ENCODE peak calls at places on chromosomes 3 and 15, in four cellular contexts. R is neural progenitor cell, C is psoas muscle, A is heart left ventricle. Q is an unnamed sample.

GRCh38 chr3:120013481-120013880 is 80.8 kb downstream of the GSK3B start:
- DNase-seq in R (no peak), C (no peak), A (no peak), Q (no peak)

GRCh38 chr3:71102111-71103039 is 481.2 kb downstream of the FOXP1 start:
- DNase-seq in R (no peak), C (no peak), A (no peak), Q (no peak)

GRCh38 chr3:39166134-39166710 is 12.8 kb upstream of the CSRNP1 start:
- DNase-seq in R (no peak), C (no peak), A (no peak), Q (no peak)

GRCh38 chr15:98866503-98866902 is 141.1 kb downstream of the PGPEP1L start:
- DNase-seq in R (no peak), C (no peak), A (no peak), Q (no peak)

GRCh38 chr15:88401269-88401971 is 65.8 kb downstream of the MRPL46 start:
- DNase-seq in R (no peak), C (no peak), A (no peak), Q (no peak)

GRCh38 chr3:23480324-23480704 is 277.2 kb downstream of the UBE2E2 start:
- DNase-seq in R (no peak), C (no peak), A (no peak), Q (no peak)

GRCh38 chr15:69757186-69757585 is 304.6 kb downstream of the RPLP1 start:
- DNase-seq in R (no peak), C (no peak), A (no peak), Q (no peak)

GRCh38 chr15:79967331-79968182 is 3.4 kb downstream of the BCL2A1 start:
- DNase-seq in R (no peak), C (no peak), A (no peak), Q (no peak)

GRCh38 chr15:42494998-42495360 is 455 bp upstream of the SNAP23 start:
- DNase-seq in R (peak; percentile 11), C (no peak), A (peak; percentile 81), Q (no peak)

GRCh38 chr15:39583586-39584265 is 2.8 kb downstream of the THBS1 start:
- DNase-seq in R (peak; percentile 57), C (no peak), A (no peak), Q (peak; percentile 49)

GRCh38 chr3:61008168-61008737 is 243.0 kb downstream of the FHIT start:
- DNase-seq in R (no peak), C (no peak), A (no peak), Q (no peak)

GRCh38 chr3:23874359-23875120 is 42.2 kb downstream of the NKIRAS1 start:
- DNase-seq in R (no peak), C (no peak), A (no peak), Q (no peak)

GRCh38 chr3:177824190-177824786 is 627.0 kb upstream of the TBL1XR1 start:
- DNase-seq in R (peak; percentile 44), C (peak; percentile 70), A (peak; percentile 39), Q (no peak)

GRCh38 chr3:50552598-50552997 is 14.9 kb downstream of the C3orf18 start:
- DNase-seq in R (no peak), C (no peak), A (no peak), Q (no peak)

GRCh38 chr3:122609798-122610559 is 32.5 kb downstream of the PARP15 start:
- DNase-seq in R (no peak), C (no peak), A (no peak), Q (peak; percentile 82)

GRCh38 chr3:127153506-127153815 is 39.5 kb upstream of the PRR23E start:
- DNase-seq in R (no peak), C (no peak), A (no peak), Q (no peak)

GRCh38 chr3:129445472-129445871 is 5.4 kb downstream of the IFT122 start:
- DNase-seq in R (no peak), C (no peak), A (no peak), Q (no peak)

GRCh38 chr15:47788685-47789084 is 71.4 kb downstream of the SEMA6D start:
- DNase-seq in R (no peak), C (no peak), A (no peak), Q (no peak)

GRCh38 chr3:151630938-151631417 is 102.7 kb upstream of the AADACL2 start:
- DNase-seq in R (no peak), C (no peak), A (no peak), Q (no peak)

GRCh38 chr3:195906865-195907729 is 1.3 kb downstream of the TNK2 start:
- DNase-seq in R (no peak), C (peak; percentile 60), A (no peak), Q (peak; percentile 70)

GRCh38 chr15:66921319-66921718 is 144.1 kb upstream of the SMAD3 start:
- DNase-seq in R (no peak), C (no peak), A (no peak), Q (no peak)

GRCh38 chr3:147419731-147420360 is 10.7 kb downstream of the ZIC1 start:
- DNase-seq in R (peak; percentile 17), C (no peak), A (no peak), Q (no peak)

GRCh38 chr15:40255033-40255432 is 16.2 kb downstream of the PAK6 start:
- DNase-seq in R (no peak), C (no peak), A (no peak), Q (no peak)

GRCh38 chr15:48963524-48964113 is at the start of gene SHC4:
- DNase-seq in R (peak; percentile 85), C (peak; percentile 63), A (peak; percentile 66), Q (peak; percentile 73)

GRCh38 chr3:181629701-181630100 is 82.0 kb upstream of the SOX2 start:
- DNase-seq in R (no peak), C (no peak), A (no peak), Q (no peak)

GRCh38 chr3:129375099-129375498 is 53.3 kb downstream of the EFCAB12 start:
- DNase-seq in R (no peak), C (no peak), A (no peak), Q (no peak)

GRCh38 chr15:89631902-89632264 is 23.4 kb downstream of the KIF7 start:
- DNase-seq in R (no peak), C (no peak), A (no peak), Q (peak; percentile 21)

GRCh38 chr3:148582126-148582525 is 115.6 kb upstream of the AGTR1 start:
- DNase-seq in R (no peak), C (no peak), A (no peak), Q (no peak)

GRCh38 chr3:188316723-188317070 is 162.7 kb downstream of the LPP start:
- DNase-seq in R (no peak), C (no peak), A (no peak), Q (no peak)

GRCh38 chr3:55369491-55369890 is 117.6 kb downstream of the WNT5A start:
- DNase-seq in R (no peak), C (no peak), A (no peak), Q (no peak)

GRCh38 chr3:64039972-64040733 is 16.9 kb upstream of the PSMD6 start:
- DNase-seq in R (no peak), C (no peak), A (no peak), Q (no peak)

GRCh38 chr15:68100194-68100593 is 46.1 kb downstream of the PIAS1 start:
- DNase-seq in R (no peak), C (no peak), A (no peak), Q (no peak)

GRCh38 chr3:33581666-33582065 is 136.4 kb downstream of the CLASP2 start:
- DNase-seq in R (no peak), C (no peak), A (no peak), Q (no peak)

GRCh38 chr3:12598890-12599289 is 42.0 kb downstream of the MKRN2 start:
- DNase-seq in R (no peak), C (no peak), A (no peak), Q (no peak)

GRCh38 chr3:12603969-12604368 is 47.1 kb downstream of the MKRN2 start:
- DNase-seq in R (no peak), C (no peak), A (no peak), Q (no peak)

DNA sequence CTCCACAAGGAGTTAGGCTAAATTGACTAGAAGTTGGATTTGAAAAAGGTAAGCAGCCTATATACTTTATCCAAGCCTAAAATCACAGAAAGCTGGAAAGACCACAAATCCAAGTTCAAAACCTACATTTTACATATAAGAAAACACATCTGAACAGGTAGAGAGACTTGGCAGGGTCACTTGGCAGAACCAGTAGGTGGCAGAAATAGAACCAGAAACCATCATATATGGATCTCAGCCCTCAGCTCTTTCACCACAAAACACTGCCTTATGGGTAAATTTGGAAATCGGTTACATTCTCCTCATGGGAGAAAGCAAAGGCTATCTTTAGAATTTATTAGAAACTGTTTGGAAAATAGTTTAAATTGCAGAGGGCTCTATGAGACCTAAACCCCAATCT is 44.2 kb downstream of the MKRN2 start:
- DNase-seq in R (no peak), C (no peak), A (no peak), Q (no peak)
- TF ChIP-seq CTCF in R (no peak), C (peak; percentile 10), A (peak; percentile 41), Q (peak; percentile 6)

DNA sequence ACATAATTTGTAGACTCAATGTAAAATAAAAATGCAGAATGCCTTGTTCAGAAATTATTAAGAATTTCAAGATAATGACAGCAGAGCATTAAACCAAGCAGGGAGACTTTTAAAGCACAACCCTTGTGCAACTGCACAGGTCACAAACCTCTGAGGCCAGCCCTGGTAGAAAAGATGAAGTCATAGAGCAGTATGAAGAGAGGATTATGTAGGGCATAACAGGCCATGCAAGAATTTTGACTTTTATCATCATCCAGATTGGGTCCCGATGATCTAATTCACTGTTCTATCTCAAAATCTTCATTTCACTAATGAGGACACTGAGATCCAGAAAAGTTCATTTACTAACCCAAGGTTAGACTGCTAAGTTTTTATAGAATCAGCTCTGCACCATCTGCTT is 388.5 kb downstream of the NAALADL2 start:
- DNase-seq in R (no peak), C (no peak), A (no peak), Q (no peak)
- TF ChIP-seq CTCF in R (no peak), C (no peak), A (no peak), Q (no peak)

GRCh38 chr3:43009547-43009946 is 30.4 kb downstream of the GASK1A start:
- DNase-seq in R (no peak), C (no peak), A (no peak), Q (no peak)
- TF ChIP-seq CTCF in R (peak; percentile 11), C (no peak), A (no peak), Q (no peak)

GRCh38 chr3:67941433-67942030 is 287.1 kb upstream of the SUCLG2 start:
- DNase-seq in R (no peak), C (no peak), A (no peak), Q (no peak)

GRCh38 chr3:67937498-67938118 is 283.2 kb upstream of the SUCLG2 start:
- DNase-seq in R (no peak), C (no peak), A (no peak), Q (no peak)

GRCh38 chr3:67943546-67943945 is 289.1 kb upstream of the SUCLG2 start:
- DNase-seq in R (no peak), C (no peak), A (no peak), Q (no peak)

GRCh38 chr3:67940200-67940952 is 286.0 kb upstream of the SUCLG2 start:
- DNase-seq in R (no peak), C (no peak), A (no peak), Q (no peak)
- TF ChIP-seq CTCF in R (peak; percentile 8), C (no peak), A (no peak), Q (no peak)

GRCh38 chr3:18828637-18829036 is 319.7 kb upstream of the KCNH8 start:
- DNase-seq in R (no peak), C (no peak), A (no peak), Q (no peak)

GRCh38 chr3:18827664-18828063 is 320.6 kb upstream of the KCNH8 start:
- DNase-seq in R (no peak), C (no peak), A (no peak), Q (no peak)

GRCh38 chr3:18830087-18830486 is 318.2 kb upstream of the KCNH8 start:
- DNase-seq in R (no peak), C (no peak), A (no peak), Q (no peak)

GRCh38 chr3:18825586-18826157 is 322.6 kb upstream of the KCNH8 start:
- DNase-seq in R (no peak), C (no peak), A (no peak), Q (no peak)
- TF ChIP-seq CTCF in R (no peak), C (no peak), A (no peak), Q (no peak)